ENCODE peak calls at places on chromosomes 4 and X, in six cellular contexts. One of them, this sample, is unnamed.

GRCh38 chr4:7839856-7840255 is 99.8 kb downstream of the AFAP1 start:
- DNase-seq in colonic mucosa: no peak
- DNase-seq in thoracic aorta: no peak
- DNase-seq in esophagus squamous epithelium: no peak
- DNase-seq in left lung: no peak
- DNase-seq in type B pancreatic cell: no peak
- DNase-seq in this sample: no peak

GRCh38 chr4:2168469-2169319 is 73.2 kb downstream of the HAUS3 start:
- DNase-seq in colonic mucosa: no peak
- DNase-seq in thoracic aorta: no peak
- DNase-seq in esophagus squamous epithelium: no peak
- DNase-seq in left lung: no peak
- DNase-seq in type B pancreatic cell: no peak
- DNase-seq in this sample: no peak

GRCh38 chr4:16684083-16684482 is 214.4 kb downstream of the LDB2 start:
- DNase-seq in colonic mucosa: no peak
- DNase-seq in thoracic aorta: no peak
- DNase-seq in esophagus squamous epithelium: no peak
- DNase-seq in left lung: no peak
- DNase-seq in type B pancreatic cell: no peak
- DNase-seq in this sample: no peak

GRCh38 chrX:2351999-2352995 is 148.5 kb downstream of the DHRSX start:
- DNase-seq in colonic mucosa: no peak
- DNase-seq in thoracic aorta: no peak
- DNase-seq in esophagus squamous epithelium: no peak
- DNase-seq in left lung: no peak
- DNase-seq in type B pancreatic cell: no peak
- DNase-seq in this sample: no peak

GRCh38 chr4:174255790-174256189 is 27.7 kb downstream of the FBXO8 start:
- DNase-seq in colonic mucosa: no peak
- DNase-seq in thoracic aorta: no peak
- DNase-seq in esophagus squamous epithelium: no peak
- DNase-seq in left lung: peak
- DNase-seq in type B pancreatic cell: no peak
- DNase-seq in this sample: no peak

GRCh38 chr4:77232653-77233052 is 75.6 kb downstream of the CCNG2 start:
- DNase-seq in colonic mucosa: no peak
- DNase-seq in thoracic aorta: no peak
- DNase-seq in esophagus squamous epithelium: no peak
- DNase-seq in left lung: no peak
- DNase-seq in type B pancreatic cell: no peak
- DNase-seq in this sample: no peak

GRCh38 chr4:83237591-83237990 is 47.0 kb downstream of the COQ2 start:
- DNase-seq in colonic mucosa: no peak
- DNase-seq in thoracic aorta: no peak
- DNase-seq in esophagus squamous epithelium: no peak
- DNase-seq in left lung: no peak
- DNase-seq in type B pancreatic cell: no peak
- DNase-seq in this sample: no peak

GRCh38 chrX:43589735-43590515 is 66.2 kb upstream of the MAOA start:
- DNase-seq in colonic mucosa: no peak
- DNase-seq in thoracic aorta: no peak
- DNase-seq in esophagus squamous epithelium: no peak
- DNase-seq in left lung: no peak
- DNase-seq in type B pancreatic cell: no peak
- DNase-seq in this sample: no peak

GRCh38 chr4:7868430-7868775 is 71.3 kb downstream of the AFAP1 start:
- DNase-seq in colonic mucosa: no peak
- DNase-seq in thoracic aorta: no peak
- DNase-seq in esophagus squamous epithelium: no peak
- DNase-seq in left lung: no peak
- DNase-seq in type B pancreatic cell: no peak
- DNase-seq in this sample: no peak

GRCh38 chr4:1177274-1178141 is 5.1 kb upstream of the SPON2 start:
- DNase-seq in colonic mucosa: peak
- DNase-seq in thoracic aorta: no peak
- DNase-seq in esophagus squamous epithelium: no peak
- DNase-seq in left lung: peak
- DNase-seq in type B pancreatic cell: no peak
- DNase-seq in this sample: no peak

GRCh38 chr4:19700951-19701350 is 550.8 kb upstream of the SLIT2 start:
- DNase-seq in colonic mucosa: no peak
- DNase-seq in thoracic aorta: no peak
- DNase-seq in esophagus squamous epithelium: no peak
- DNase-seq in left lung: no peak
- DNase-seq in type B pancreatic cell: no peak
- DNase-seq in this sample: no peak

GRCh38 chr4:165378398-165378762 is 428 bp upstream of the CPE start:
- DNase-seq in colonic mucosa: no peak
- DNase-seq in thoracic aorta: no peak
- DNase-seq in esophagus squamous epithelium: no peak
- DNase-seq in left lung: no peak
- DNase-seq in type B pancreatic cell: no peak
- DNase-seq in this sample: no peak

GRCh38 chr4:184514121-184514988 is 40.0 kb upstream of the IRF2 start:
- DNase-seq in colonic mucosa: peak
- DNase-seq in thoracic aorta: no peak
- DNase-seq in esophagus squamous epithelium: peak
- DNase-seq in left lung: peak
- DNase-seq in type B pancreatic cell: no peak
- DNase-seq in this sample: no peak

GRCh38 chr4:5224340-5224739 is 173.1 kb downstream of the STK32B start:
- DNase-seq in colonic mucosa: no peak
- DNase-seq in thoracic aorta: no peak
- DNase-seq in esophagus squamous epithelium: no peak
- DNase-seq in left lung: no peak
- DNase-seq in type B pancreatic cell: no peak
- DNase-seq in this sample: no peak

GRCh38 chr4:159867673-159868072 is 764.8 kb downstream of the RAPGEF2 start:
- DNase-seq in colonic mucosa: no peak
- DNase-seq in thoracic aorta: no peak
- DNase-seq in esophagus squamous epithelium: no peak
- DNase-seq in left lung: no peak
- DNase-seq in type B pancreatic cell: no peak
- DNase-seq in this sample: no peak

GRCh38 chr4:25299476-25300203 is 12.9 kb upstream of the ZCCHC4 start:
- DNase-seq in colonic mucosa: peak
- DNase-seq in thoracic aorta: no peak
- DNase-seq in esophagus squamous epithelium: no peak
- DNase-seq in left lung: no peak
- DNase-seq in type B pancreatic cell: no peak
- DNase-seq in this sample: no peak

GRCh38 chrX:131588995-131589394 is 45.1 kb downstream of the OR13H1 start:
- DNase-seq in colonic mucosa: no peak
- DNase-seq in thoracic aorta: no peak
- DNase-seq in esophagus squamous epithelium: no peak
- DNase-seq in left lung: no peak
- DNase-seq in type B pancreatic cell: no peak
- DNase-seq in this sample: no peak

GRCh38 chr4:1199556-1200331 is 27.4 kb upstream of the SPON2 start:
- DNase-seq in colonic mucosa: peak
- DNase-seq in thoracic aorta: no peak
- DNase-seq in esophagus squamous epithelium: no peak
- DNase-seq in left lung: peak
- DNase-seq in type B pancreatic cell: no peak
- DNase-seq in this sample: no peak

GRCh38 chr4:164748375-164748774 is 5.6 kb upstream of the SMIM31 start:
- DNase-seq in colonic mucosa: no peak
- DNase-seq in thoracic aorta: no peak
- DNase-seq in esophagus squamous epithelium: no peak
- DNase-seq in left lung: no peak
- DNase-seq in type B pancreatic cell: no peak
- DNase-seq in this sample: no peak

GRCh38 chr4:122205687-122206086 is 53.6 kb downstream of the BLTP1 start:
- DNase-seq in colonic mucosa: no peak
- DNase-seq in thoracic aorta: no peak
- DNase-seq in esophagus squamous epithelium: no peak
- DNase-seq in left lung: no peak
- DNase-seq in type B pancreatic cell: no peak
- DNase-seq in this sample: no peak

DNA sequence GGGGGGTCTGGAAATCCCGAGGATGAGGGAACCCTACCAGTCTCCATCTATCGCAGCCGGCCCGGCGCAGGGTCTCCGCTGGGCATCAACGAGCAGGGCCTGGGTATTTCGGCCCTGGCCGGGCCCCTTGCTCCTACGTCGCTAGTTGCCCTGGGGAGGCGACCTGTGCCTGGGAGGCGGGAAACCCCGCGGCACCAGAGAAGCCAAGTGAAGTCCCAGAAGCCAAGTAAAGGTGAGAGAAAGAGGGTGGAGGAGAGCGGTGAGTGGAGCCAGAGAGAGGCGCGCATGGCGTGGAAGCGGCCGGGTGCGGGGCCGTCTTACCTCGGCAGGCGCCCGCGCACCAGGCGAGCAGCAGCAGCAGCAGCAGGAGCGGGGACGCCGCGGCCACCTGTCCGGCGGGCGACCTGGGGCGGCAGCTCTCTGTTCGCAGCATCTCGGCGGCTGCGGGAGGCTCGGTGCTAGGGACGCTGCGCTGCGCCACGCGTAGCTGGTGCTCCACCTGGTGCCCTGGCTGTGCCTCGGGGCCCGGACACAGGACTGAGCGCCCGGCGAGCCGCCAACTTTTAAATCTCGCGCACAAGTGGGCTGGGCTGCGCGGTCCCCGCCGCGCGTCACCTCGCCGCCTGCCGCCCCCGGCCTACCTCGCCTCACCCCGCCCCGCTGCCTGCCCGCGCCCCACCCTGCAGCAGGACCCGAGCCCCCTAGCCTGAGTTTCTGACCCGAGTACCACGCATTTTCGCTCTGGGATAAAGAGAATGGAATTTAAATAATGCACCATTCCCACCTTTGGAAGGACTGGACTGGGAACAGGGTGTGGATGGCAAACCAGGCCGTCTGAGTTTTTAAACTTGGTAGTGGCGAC is at the start of gene NMU:
- DNase-seq in colonic mucosa: peak
- DNase-seq in thoracic aorta: no peak
- DNase-seq in esophagus squamous epithelium: no peak
- DNase-seq in left lung: peak
- DNase-seq in type B pancreatic cell: peak
- DNase-seq in this sample: peak
- TF ChIP-seq CTCF in colonic mucosa: no peak
- TF ChIP-seq CTCF in thoracic aorta: no peak
- TF ChIP-seq CTCF in esophagus squamous epithelium: no peak
- TF ChIP-seq CTCF in left lung: no peak
- TF ChIP-seq CTCF in type B pancreatic cell: no peak
- TF ChIP-seq CTCF in this sample: no peak

DNA sequence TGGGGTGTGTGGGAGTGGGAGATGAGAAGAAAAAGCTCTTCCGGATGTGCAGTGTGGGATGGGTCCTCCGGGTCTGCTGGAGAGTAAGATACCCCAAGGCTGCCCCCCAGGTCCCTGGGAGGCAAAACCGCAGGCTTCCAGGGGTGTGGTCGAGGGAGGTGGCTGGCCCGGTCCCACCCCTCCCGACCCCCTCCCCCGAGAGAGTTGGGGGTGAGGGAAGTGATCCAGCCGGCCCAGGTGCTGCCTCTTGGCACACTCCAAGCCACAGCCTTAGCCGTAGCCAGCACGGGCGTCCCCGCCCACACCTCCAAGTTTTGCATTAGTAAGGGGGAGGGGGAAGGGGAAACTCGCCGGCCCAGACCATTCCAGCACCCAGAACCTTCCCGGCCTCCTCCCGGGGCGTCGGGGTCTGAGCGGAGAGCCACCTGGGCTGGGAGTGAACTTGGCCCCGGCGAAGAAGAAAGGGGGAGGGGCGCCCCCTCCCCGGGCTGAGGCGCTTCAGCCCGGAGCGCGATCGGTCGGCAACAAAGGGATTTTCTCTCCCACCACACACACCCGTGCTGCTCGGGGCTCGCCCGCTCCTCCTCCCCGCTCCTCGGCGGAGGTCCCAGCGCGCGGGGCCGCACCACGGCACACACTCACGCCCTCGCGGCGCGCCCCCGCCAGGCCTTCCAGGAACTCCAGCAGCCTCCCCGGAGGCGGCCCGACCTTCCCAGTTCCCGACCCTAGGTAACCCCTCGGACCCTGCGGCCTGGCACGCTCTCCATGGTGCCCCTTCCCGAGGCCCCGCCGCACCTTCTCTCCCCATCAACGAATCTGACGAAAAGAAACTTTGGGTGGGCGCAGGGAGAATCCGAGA is 14.4 kb downstream of the BCOR start:
- DNase-seq in colonic mucosa: no peak
- DNase-seq in thoracic aorta: no peak
- DNase-seq in esophagus squamous epithelium: no peak
- DNase-seq in left lung: peak
- DNase-seq in type B pancreatic cell: no peak
- DNase-seq in this sample: no peak
- TF ChIP-seq CTCF in colonic mucosa: no peak
- TF ChIP-seq CTCF in thoracic aorta: no peak
- TF ChIP-seq CTCF in esophagus squamous epithelium: no peak
- TF ChIP-seq CTCF in left lung: no peak
- TF ChIP-seq CTCF in type B pancreatic cell: peak
- TF ChIP-seq CTCF in this sample: no peak

GRCh38 chr4:52657630-52658501 is 1.2 kb downstream of the USP46 start:
- DNase-seq in colonic mucosa: peak
- DNase-seq in thoracic aorta: no peak
- DNase-seq in esophagus squamous epithelium: no peak
- DNase-seq in left lung: no peak
- DNase-seq in type B pancreatic cell: peak
- DNase-seq in this sample: peak
- TF ChIP-seq CTCF in colonic mucosa: no peak
- TF ChIP-seq CTCF in thoracic aorta: no peak
- TF ChIP-seq CTCF in esophagus squamous epithelium: no peak
- TF ChIP-seq CTCF in left lung: no peak
- TF ChIP-seq CTCF in type B pancreatic cell: no peak
- TF ChIP-seq CTCF in this sample: no peak

DNA sequence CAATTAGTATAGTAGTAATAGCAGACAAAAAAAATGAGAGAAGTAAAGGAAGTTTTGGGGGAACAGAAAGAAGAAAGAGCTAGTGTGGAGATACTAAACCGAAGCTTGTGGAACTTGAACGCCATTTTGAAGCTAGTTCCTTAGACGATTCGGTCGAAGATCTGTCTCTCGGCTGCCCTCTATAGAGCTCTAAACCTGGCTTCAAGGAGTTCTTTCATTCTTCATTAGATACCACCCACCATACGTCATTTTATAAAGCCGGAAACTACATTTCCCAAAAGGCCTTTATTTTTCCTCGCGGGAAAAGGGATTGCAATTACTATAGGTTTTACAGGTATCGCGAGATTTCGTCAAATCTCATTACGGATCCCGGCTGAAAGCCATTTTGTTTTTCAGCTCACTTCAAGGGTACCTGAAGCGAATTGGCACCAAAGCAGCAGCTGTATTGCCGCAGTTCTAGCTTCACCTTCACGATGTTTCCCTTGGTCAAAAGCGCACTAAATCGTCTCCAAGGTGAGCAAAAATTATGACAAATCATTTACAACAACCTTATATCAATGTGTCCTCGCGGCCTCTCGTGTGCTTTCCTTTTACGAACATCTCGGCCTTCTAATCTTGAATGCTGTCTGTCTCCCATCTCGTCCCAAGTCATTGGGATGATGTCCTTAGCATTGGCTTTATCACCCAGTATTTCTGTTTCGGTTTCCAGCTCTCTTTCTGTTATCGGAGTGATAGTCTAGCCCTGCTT is at the start of gene COX7B:
- DNase-seq in colonic mucosa: peak
- DNase-seq in thoracic aorta: peak
- DNase-seq in esophagus squamous epithelium: no peak
- DNase-seq in left lung: no peak
- DNase-seq in type B pancreatic cell: no peak
- DNase-seq in this sample: peak
- TF ChIP-seq CTCF in colonic mucosa: no peak
- TF ChIP-seq CTCF in thoracic aorta: peak
- TF ChIP-seq CTCF in esophagus squamous epithelium: no peak
- TF ChIP-seq CTCF in left lung: peak
- TF ChIP-seq CTCF in type B pancreatic cell: peak
- TF ChIP-seq CTCF in this sample: no peak

GRCh38 chrX:86348669-86349068 is 200.4 kb downstream of the DACH2 start:
- DNase-seq in colonic mucosa: no peak
- DNase-seq in thoracic aorta: no peak
- DNase-seq in esophagus squamous epithelium: no peak
- DNase-seq in left lung: no peak
- DNase-seq in type B pancreatic cell: no peak
- DNase-seq in this sample: no peak
- TF ChIP-seq CTCF in colonic mucosa: no peak
- TF ChIP-seq CTCF in thoracic aorta: no peak
- TF ChIP-seq CTCF in esophagus squamous epithelium: no peak
- TF ChIP-seq CTCF in left lung: no peak
- TF ChIP-seq CTCF in type B pancreatic cell: peak
- TF ChIP-seq CTCF in this sample: no peak

This sample was measured in mesothelial cell of epicardium.